ENCODE peak calls at places on chromosome 12, in six cellular contexts. I is activated CD4-positive, alpha-beta T cell treated with anti-CD3 and anti-CD28 coated beads, Interleukin-2, amount 10 ng/mL, durations not matched to agents 7 days and 5 days; Z is psoas muscle; C is ELF-1; D is iPS DF 19.7; Y is naive thymus-derived CD8-positive, alpha-beta T cell. B is an unnamed sample.

GRCh38 chr12:104951759-104952509 is 6.2 kb downstream of the SLC41A2 start:
- DNase-seq in D (no peak), I (no peak), C (no peak), Y (no peak), Z (no peak), B (no peak)

GRCh38 chr12:52014567-52015392 is 8.0 kb downstream of the TAMALIN start:
- DNase-seq in C (no peak), Y (no peak), Z (peak; percentile 58), D (no peak), I (no peak), B (no peak)

GRCh38 chr12:64781374-64782029 is 22.3 kb upstream of the GNS start:
- DNase-seq in C (peak; percentile 38), Z (no peak), Y (no peak), I (no peak), D (no peak), B (no peak)

GRCh38 chr12:16604853-16605252 is 1.1 kb downstream of the LMO3 start:
- DNase-seq in Z (no peak), C (no peak), I (no peak), Y (no peak), D (no peak), B (no peak)

GRCh38 chr12:19967486-19967885 is 400.9 kb upstream of the PDE3A start:
- DNase-seq in D (no peak), C (no peak), I (no peak), Y (no peak), Z (no peak), B (no peak)

GRCh38 chr12:50088577-50089335 is 3.6 kb downstream of the SMARCD1 start:
- DNase-seq in I (peak; percentile 76), Z (no peak), C (no peak), D (no peak), Y (peak; percentile 17), B (peak; percentile 79)

GRCh38 chr12:90690120-90690519 is 264.9 kb downstream of the CCER1 start:
- DNase-seq in Z (no peak), D (no peak), C (no peak), Y (no peak), I (no peak), B (no peak)

GRCh38 chr12:12572659-12573058 is 10.0 kb upstream of the DUSP16 start:
- DNase-seq in Y (no peak), I (no peak), Z (no peak), C (no peak), D (no peak), B (no peak)

GRCh38 chr12:20561886-20562285 is 133.2 kb upstream of the SLCO1C1 start:
- DNase-seq in C (no peak), Y (no peak), I (no peak), Z (no peak), D (no peak), B (no peak)